ENCODE peak calls at places on chromosomes 4 and X, in nine cellular contexts. F is epithelial cell of prostate; A is activated CD4-positive, alpha-beta T cell treated with anti-CD3 and anti-CD28 coated beads, Interleukin-2, amount 50 U/mL, for 4 hours; L is HEK293T; S is naive thymus-derived CD8-positive, alpha-beta T cell; I is choroid plexus epithelial cell; N is iris pigment epithelial cell; B is MM.1S; J is stromal cell of bone marrow. R is an unnamed sample.

GRCh38 chr4:148270600-148270999 is 171.6 kb downstream of the NR3C2 start:
- DNase-seq in F (no peak), A (no peak), L (no peak), S (no peak), I (no peak), N (no peak), B (no peak), J (no peak), R (no peak)

GRCh38 chrX:96538104-96538725 is 146.4 kb upstream of the DIAPH2 start:
- DNase-seq in F (no peak), A (no peak), L (no peak), S (no peak), I (no peak), N (no peak), B (no peak), J (no peak), R (no peak)

GRCh38 chrX:103440621-103441020 is 64.3 kb downstream of the BEX3 start:
- DNase-seq in F (no peak), A (no peak), L (no peak), S (no peak), I (peak; percentile 44), N (no peak), B (no peak), J (no peak), R (no peak)

GRCh38 chr4:81839347-81840042 is 367.8 kb upstream of the RASGEF1B start:
- DNase-seq in F (no peak), A (no peak), L (no peak), S (no peak), I (no peak), N (no peak), B (no peak), J (no peak), R (no peak)

GRCh38 chr4:112898357-112899141 is 150.9 kb upstream of the ANK2 start:
- DNase-seq in F (no peak), A (no peak), L (no peak), S (no peak), I (no peak), N (no peak), B (no peak), J (no peak), R (no peak)

GRCh38 chrX:13983734-13984133 is 46.0 kb downstream of the GEMIN8 start:
- DNase-seq in F (no peak), A (no peak), L (no peak), S (no peak), I (no peak), N (no peak), B (no peak), J (no peak), R (no peak)

GRCh38 chrX:141133272-141133671 is 43.7 kb downstream of the LDOC1 start:
- DNase-seq in F (peak; percentile 66), A (no peak), L (no peak), S (no peak), I (no peak), N (no peak), B (no peak), J (no peak), R (no peak)

GRCh38 chr4:140858897-140859296 is 102.7 kb upstream of the TBC1D9 start:
- DNase-seq in F (no peak), A (no peak), L (peak; percentile 33), S (no peak), I (peak; percentile 37), N (peak; percentile 9), B (no peak), J (no peak), R (no peak)